ENCODE peak calls at places on chromosomes 2 and 18, in four cellular contexts. N is IMR-90, J is H9, B is nephron progenitor cell. S is an unnamed sample.

GRCh38 chr18:48784654-48785053 is 166.1 kb downstream of the SMAD7 start:
- DNase-seq in N (no peak), J (no peak), B (no peak), S (no peak)

GRCh38 chr2:13542642-13543041 is 825.9 kb downstream of the TRIB2 start:
- DNase-seq in N (no peak), J (no peak), B (no peak), S (no peak)

GRCh38 chr2:143604172-143604571 is 475.0 kb downstream of the ARHGAP15 start:
- DNase-seq in N (no peak), J (no peak), B (no peak), S (no peak)

GRCh38 chr2:136113767-136114070 is 4.2 kb downstream of the CXCR4 start:
- DNase-seq in N (no peak), J (no peak), B (no peak), S (no peak)

GRCh38 chr2:48305569-48305968 is 224.4 kb upstream of the STON1 start:
- DNase-seq in N (no peak), J (no peak), B (no peak), S (no peak)

GRCh38 chr18:28236487-28236886 is 59.6 kb upstream of the CDH2 start:
- DNase-seq in N (no peak), J (no peak), B (no peak), S (no peak)

GRCh38 chr2:167692191-167692590 is 555.2 kb downstream of the STK39 start:
- DNase-seq in N (no peak), J (no peak), B (no peak), S (no peak)

GRCh38 chr2:32064021-32064678 is 794 bp downstream of the SPAST start:
- DNase-seq in N (no peak), J (peak), B (no peak), S (no peak)

GRCh38 chr2:121237980-121238665 is 46.9 kb downstream of the TFCP2L1 start:
- DNase-seq in N (no peak), J (no peak), B (no peak), S (no peak)

DNA sequence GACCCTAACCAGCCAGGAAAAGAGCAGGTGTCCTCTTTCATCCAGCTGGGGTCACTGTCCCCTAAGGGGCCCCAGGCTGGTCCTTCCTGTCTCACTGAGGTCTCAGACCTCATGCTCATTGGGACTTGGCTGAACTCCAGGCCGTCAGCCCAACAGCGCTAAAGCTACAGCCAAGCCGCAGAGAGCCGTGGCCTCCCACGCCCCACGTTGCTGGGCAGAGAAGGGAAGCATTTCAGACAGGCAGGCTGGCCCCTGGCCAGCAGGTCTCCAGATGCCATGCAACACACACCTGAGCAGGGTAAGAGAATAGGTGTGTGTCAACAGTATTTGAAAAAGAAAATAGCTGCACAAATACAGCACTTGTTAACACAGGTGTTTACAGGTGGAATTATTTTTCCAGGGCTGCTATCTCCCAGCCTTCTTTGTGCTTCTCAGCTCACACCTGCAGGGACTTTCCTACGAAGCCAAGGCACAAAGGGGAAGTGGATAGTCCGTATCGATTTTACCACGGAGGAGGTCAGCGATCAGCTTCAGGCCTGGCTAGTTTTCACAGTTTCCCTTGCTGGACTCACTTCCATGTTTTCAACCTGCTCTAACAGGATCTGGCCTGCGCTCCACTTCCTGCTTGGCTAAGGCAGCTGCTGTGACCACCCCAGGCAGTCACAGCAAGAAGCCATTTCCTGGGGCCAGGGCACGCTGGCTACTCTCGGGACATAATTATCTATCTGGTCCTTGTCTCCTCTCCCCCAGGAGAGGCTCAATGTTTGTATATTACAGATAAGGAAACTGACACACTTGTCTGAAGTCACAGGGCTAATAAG is 156.1 kb upstream of the ID2 start:
- DNase-seq in N (peak), J (peak), B (peak), S (no peak)
- TF ChIP-seq CTCF in N (no peak), J (peak), B (no peak), S (no peak)

GRCh38 chr2:11939523-11939922 is 193.1 kb downstream of the LPIN1 start:
- DNase-seq in N (no peak), J (no peak), B (no peak), S (no peak)

GRCh38 chr2:11938196-11938595 is 191.8 kb downstream of the LPIN1 start:
- DNase-seq in N (peak), J (no peak), B (no peak), S (no peak)

GRCh38 chr2:11941201-11942041 is 195.0 kb downstream of the LPIN1 start:
- DNase-seq in N (no peak), J (no peak), B (no peak), S (no peak)

GRCh38 chr2:11940121-11940743 is 193.8 kb downstream of the LPIN1 start:
- DNase-seq in N (no peak), J (no peak), B (no peak), S (no peak)

DNA sequence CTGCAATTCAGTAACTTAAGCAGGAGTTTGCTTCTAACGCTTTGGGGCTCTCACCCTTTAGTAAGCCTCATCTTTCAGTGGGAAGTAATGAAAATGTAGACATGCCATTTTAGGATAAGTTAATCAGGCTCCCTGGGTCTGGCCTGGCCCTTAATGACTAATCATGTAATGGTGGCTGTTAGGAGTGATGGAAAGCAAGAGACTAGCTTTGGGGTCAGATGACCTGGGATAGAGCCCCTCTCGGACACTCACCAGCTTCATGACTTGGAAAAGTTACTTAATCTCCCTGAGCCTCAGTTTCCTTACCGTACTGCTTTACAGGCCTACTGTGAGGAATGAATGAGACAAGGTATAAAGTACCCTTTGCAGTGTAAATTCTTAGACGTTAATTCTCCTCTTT is 194.4 kb downstream of the LPIN1 start:
- DNase-seq in N (no peak), J (no peak), B (no peak), S (no peak)
- TF ChIP-seq CTCF in N (no peak), J (no peak), B (no peak), S (no peak)

DNA sequence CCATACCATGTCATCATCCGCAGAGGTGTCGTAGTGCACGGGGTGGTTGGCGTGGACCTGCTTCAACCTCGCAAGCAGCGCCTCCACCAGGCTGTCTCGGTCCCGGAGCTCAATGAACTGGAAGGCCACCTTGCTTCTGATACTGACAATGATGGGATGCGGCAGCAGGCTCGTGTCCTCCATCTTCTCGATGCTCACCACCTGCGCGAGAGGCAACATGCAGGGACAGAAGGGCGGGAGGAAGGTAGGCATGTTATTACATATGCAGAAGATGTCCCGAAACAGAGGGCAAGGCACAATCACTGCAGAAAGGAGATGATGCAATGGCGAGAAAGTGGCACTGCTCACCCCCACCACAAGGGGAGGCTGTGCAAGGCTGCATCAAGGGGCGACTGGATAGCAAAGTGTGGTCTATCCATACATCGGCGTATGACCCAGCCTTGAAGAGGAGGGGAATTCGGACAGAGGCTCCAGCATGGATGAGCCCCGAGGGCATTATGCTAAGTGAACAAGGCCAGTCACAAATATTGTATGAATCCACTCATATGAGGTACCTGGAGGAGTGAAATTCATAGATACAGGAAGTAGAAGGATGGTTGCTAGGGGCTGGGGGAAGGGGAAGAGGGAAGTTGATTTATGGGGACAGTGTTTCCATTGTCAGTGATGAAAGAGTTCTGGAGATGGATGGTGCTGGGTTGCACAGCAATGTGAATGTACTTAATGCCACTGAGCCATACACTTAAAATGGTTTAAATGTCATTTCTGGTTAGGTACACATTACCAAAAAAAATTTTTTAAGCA is 36.6 kb downstream of the RPL31 start:
- DNase-seq in N (no peak), J (peak), B (no peak), S (no peak)
- TF ChIP-seq CTCF in N (peak), J (peak), B (peak), S (peak)

DNA sequence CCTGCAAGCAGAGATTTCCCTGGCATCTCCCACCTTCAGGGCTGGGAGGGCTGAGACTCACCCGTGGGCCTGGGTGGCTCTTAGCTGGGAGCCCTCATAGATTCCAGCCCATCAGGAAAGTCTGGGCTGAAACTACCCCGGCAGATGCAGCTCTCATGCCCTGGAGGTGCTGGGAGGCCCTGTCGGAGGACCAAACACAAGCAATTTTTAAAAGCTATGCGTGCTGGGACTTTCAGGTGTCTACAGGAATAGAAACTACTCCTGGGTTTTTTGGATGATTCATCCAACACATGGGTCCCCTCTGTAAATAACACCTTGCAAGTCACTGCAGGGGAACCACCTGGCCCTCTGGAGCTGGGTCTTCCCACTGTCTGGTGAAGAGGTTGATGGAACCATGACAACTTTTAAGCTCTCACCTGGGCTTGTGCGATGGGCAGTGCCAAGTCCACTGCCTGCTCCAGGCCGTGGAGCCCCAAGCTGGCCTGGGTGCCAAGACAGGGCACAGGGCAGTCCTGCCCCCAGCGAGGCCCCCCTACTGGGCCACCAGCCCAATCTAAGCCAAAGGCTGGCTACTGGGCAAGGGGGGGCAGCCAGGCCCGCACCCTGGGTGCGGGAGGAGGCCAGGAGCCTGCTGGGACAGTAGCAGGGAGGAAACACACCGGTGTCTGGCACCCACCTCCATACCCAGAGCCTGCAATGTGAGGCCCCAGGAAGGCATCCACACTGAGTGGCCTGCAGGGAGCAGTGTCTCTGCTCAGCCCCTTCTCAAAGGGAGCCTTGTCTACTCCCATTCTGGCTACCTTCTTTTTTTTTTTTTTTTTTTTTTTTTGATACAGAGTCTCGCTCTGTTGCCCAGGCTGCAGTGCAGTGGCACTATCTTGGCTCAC is 1.1 kb upstream of the GPR55 start:
- DNase-seq in N (no peak), J (peak), B (no peak), S (no peak)
- TF ChIP-seq CTCF in N (no peak), J (peak), B (no peak), S (no peak)

DNA sequence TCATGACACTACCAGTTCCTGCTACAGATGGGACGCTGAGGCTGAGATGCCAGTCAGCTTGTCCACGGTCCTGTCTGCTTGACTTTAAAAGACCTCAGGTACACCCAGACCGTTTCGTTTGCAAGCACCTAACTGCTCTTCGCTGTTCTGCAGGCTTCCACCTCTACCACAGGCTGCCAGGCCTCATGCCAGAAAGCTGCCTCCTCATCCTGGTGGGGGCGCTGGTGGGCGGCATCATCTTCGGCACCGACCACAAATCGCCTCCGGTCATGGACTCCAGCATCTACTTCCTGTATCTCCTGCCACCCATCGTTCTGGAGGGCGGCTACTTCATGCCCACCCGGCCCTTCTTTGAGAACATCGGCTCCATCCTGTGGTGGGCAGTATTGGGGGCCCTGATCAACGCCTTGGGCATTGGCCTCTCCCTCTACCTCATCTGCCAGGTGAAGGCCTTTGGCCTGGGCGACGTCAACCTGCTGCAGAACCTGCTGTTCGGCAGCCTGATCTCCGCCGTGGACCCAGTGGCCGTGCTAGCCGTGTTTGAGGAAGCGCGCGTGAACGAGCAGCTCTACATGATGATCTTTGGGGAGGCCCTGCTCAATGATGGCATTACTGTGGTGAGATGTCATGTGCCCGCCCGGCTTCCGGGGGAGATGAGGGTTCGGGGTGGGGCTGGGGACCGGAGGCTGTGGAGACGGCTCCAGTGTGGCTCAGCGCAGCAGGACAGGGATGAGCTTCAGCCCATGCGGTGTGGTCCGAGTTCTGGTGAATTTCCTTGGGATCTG is 5.9 kb downstream of the SLC9A4 start:
- DNase-seq in N (no peak), J (peak), B (no peak), S (no peak)
- TF ChIP-seq CTCF in N (no peak), J (peak), B (no peak), S (no peak)

DNA sequence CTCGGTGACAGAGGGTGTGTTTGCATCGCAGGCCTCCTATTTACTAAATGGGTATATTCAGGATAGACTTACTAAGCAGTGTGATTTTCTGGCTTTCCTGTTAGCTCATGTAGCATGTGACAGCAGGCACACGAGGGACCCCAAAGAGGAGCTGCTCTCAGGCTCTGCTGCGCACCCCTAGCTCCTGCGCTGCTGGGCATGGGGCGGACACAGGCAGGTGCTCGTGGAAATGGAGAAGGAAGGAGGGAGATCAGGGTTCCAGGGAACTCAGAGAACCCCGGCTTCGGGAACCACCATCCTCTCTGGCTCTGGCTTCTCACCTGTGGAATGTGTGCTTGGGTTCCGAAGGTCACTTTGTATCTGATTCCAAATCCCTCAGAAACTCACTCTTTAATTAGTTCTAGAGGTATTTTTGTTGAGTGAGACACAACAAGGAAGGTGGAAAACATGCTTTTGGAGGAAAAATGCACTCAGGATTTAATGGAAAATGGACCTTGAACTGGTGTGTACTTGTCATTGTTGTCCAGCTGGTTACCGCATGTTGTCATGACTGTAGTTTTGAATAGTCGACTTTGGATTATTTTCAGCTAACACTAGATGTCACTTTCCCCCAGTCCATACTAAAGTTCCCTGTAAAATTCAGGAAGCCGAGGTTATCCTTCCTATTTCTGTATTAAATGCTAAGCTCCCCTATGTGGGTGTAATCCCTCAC is 3.5 kb downstream of the SNTG2 start:
- DNase-seq in N (peak), J (no peak), B (no peak), S (no peak)
- TF ChIP-seq CTCF in N (peak), J (no peak), B (no peak), S (peak)

GRCh38 chr2:69827796-69828540 is 1.5 kb upstream of the GMCL1 start:
- DNase-seq in N (no peak), J (no peak), B (no peak), S (no peak)

GRCh38 chr2:69831354-69831905 is 2.0 kb downstream of the GMCL1 start:
- DNase-seq in N (no peak), J (no peak), B (no peak), S (no peak)

GRCh38 chr2:69830045-69830905 is 815 bp downstream of the GMCL1 start:
- DNase-seq in N (no peak), J (peak), B (peak), S (peak)

GRCh38 chr2:69828913-69829242 is 582 bp upstream of the GMCL1 start:
- DNase-seq in N (no peak), J (no peak), B (no peak), S (no peak)

GRCh38 chr2:69829243-69830044 is at the start of gene GMCL1:
- DNase-seq in N (peak), J (peak), B (peak), S (peak)
- TF ChIP-seq CTCF in N (no peak), J (no peak), B (no peak), S (no peak)

DNA sequence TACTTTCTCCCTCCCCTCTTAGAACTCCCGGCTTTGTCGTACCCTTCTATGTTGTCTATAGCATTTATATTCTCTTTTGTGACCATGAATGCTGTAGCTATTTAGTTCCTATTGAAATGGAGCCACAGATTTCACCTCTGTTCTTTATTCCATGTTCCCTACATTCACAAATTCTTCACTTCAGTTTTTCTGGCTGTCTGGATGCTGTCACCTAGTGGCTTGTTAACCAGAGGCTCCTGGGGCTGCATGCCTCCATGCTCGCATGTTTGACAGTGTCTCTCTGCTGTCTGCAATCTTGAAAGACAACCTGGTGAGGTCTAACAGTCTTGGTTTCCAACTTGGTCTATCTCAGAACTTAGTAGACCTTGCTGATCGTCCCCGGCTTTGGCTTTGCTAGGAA is 48.2 kb downstream of the CFAP221 start:
- DNase-seq in N (no peak), J (no peak), B (no peak), S (no peak)
- TF ChIP-seq CTCF in N (no peak), J (no peak), B (no peak), S (no peak)